ENCODE peak calls at places on chromosome X, in seven cellular contexts. U is Caco-2, H is foreskin keratinocyte, N is adrenal gland, R is psoas muscle, J is fibroblast of pulmonary artery, Q is hepatocyte. T is an unnamed sample.

GRCh38 chrX:9318213-9318612 is 146.6 kb upstream of the TBL1X start:
- DNase-seq in U (no peak), H (no peak), N (no peak), R (no peak), J (no peak), Q (no peak), T (no peak)

GRCh38 chrX:106932492-106932923 is 12.3 kb downstream of the CLDN2 start:
- DNase-seq in U (peak), H (no peak), N (no peak), R (no peak), J (peak), Q (peak), T (no peak)

GRCh38 chrX:25019707-25020390 is 4.1 kb upstream of the ARX start:
- DNase-seq in U (no peak), H (no peak), N (no peak), R (no peak), J (no peak), Q (no peak), T (no peak)

GRCh38 chrX:53071064-53071463 is 11.1 kb upstream of the TSPYL2 start:
- DNase-seq in U (no peak), H (no peak), N (no peak), R (no peak), J (no peak), Q (no peak), T (no peak)

GRCh38 chrX:48697182-48697727 is 721 bp downstream of the SUV39H1 start:
- DNase-seq in U (no peak), H (no peak), N (no peak), R (no peak), J (no peak), Q (no peak), T (no peak)

GRCh38 chrX:11180571-11180970 is 69.4 kb downstream of the HCCS start:
- DNase-seq in U (no peak), H (peak), N (no peak), R (no peak), J (no peak), Q (no peak), T (no peak)

GRCh38 chrX:49174723-49175122 is 3.0 kb downstream of the PLP2 start:
- DNase-seq in U (no peak), H (no peak), N (no peak), R (no peak), J (no peak), Q (no peak), T (no peak)

GRCh38 chrX:1321689-1322088 is 14.9 kb upstream of the IL3RA start:
- DNase-seq in U (no peak), H (no peak), N (no peak), R (no peak), J (no peak), Q (no peak), T (no peak)

GRCh38 chrX:132961511-132961910 is 3.1 kb upstream of the HS6ST2 start:
- DNase-seq in U (no peak), H (no peak), N (no peak), R (no peak), J (no peak), Q (no peak), T (no peak)

GRCh38 chrX:97210501-97210900 is 326.8 kb downstream of the RPA4 start:
- DNase-seq in U (no peak), H (no peak), N (no peak), R (no peak), J (no peak), Q (no peak), T (no peak)

GRCh38 chrX:5829469-5829868 is 399.2 kb downstream of the NLGN4X start:
- DNase-seq in U (no peak), H (no peak), N (no peak), R (no peak), J (no peak), Q (no peak), T (no peak)

GRCh38 chrX:129934952-129935351 is 29.0 kb downstream of the UTP14A start:
- DNase-seq in U (no peak), H (no peak), N (no peak), R (no peak), J (no peak), Q (no peak), T (no peak)

GRCh38 chrX:143664302-143664701 is 28.4 kb upstream of the SLITRK4 start:
- DNase-seq in U (peak), H (no peak), N (no peak), R (no peak), J (peak), Q (peak), T (no peak)

GRCh38 chrX:39854772-39855747 is 242.7 kb downstream of the BCOR start:
- DNase-seq in U (no peak), H (no peak), N (no peak), R (no peak), J (no peak), Q (no peak), T (no peak)

GRCh38 chrX:143754183-143754582 is 33.6 kb upstream of the SPANXN2 start:
- DNase-seq in U (no peak), H (peak), N (no peak), R (no peak), J (no peak), Q (no peak), T (no peak)

GRCh38 chrX:46444011-46444410 is 101.2 kb downstream of the ZNF674 start:
- DNase-seq in U (no peak), H (peak), N (no peak), R (no peak), J (peak), Q (peak), T (peak)

GRCh38 chrX:117985241-117985640 is 131.4 kb downstream of the KLHL13 start:
- DNase-seq in U (peak), H (no peak), N (no peak), R (no peak), J (no peak), Q (no peak), T (no peak)

GRCh38 chrX:139932901-139933796 is at the start of gene ATP11C:
- DNase-seq in U (peak), H (peak), N (peak), R (peak), J (peak), Q (peak), T (peak)

GRCh38 chrX:139933904-139934303 is 1.1 kb upstream of the ATP11C start:
- DNase-seq in U (peak), H (no peak), N (no peak), R (no peak), J (no peak), Q (peak), T (no peak)

GRCh38 chrX:139931646-139932076 is 1.2 kb downstream of the ATP11C start:
- DNase-seq in U (no peak), H (no peak), N (peak), R (no peak), J (no peak), Q (no peak), T (no peak)

GRCh38 chrX:139932077-139932900 is 564 bp downstream of the ATP11C start:
- DNase-seq in U (peak), H (no peak), N (peak), R (peak), J (peak), Q (peak), T (peak)

DNA sequence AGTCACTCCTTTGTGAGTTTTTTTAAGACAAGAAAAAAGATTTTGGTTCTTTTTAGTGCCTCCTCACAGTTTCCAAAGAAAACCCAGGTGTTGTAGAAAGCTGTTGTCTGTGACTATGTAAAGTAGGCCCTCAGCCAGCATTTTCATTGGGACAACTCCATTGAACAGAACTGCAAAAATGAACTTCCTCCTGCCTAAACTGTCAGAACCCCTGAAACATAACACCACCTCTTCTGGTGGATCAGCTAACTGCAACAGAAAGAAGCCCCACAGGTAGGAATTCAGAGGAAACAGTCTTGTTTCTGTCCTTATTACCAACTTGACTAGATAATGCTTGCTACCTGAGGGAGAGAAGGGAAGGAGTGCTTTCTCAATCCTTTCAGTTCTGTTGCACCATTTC is 3.4 kb upstream of the ATP11C start:
- DNase-seq in U (no peak), H (no peak), N (no peak), R (no peak), J (no peak), Q (no peak), T (no peak)
- TF ChIP-seq CTCF in U (no peak), H (peak), N (no peak), R (no peak), J (peak), Q (no peak), T (no peak)

GRCh38 chrX:102863735-102864134 is 73.3 kb upstream of the RAB40AL start:
- DNase-seq in U (peak), H (peak), N (peak), R (peak), J (peak), Q (peak), T (peak)
- TF ChIP-seq CTCF in U (peak), H (peak), N (peak), R (peak), J (peak), Q (peak), T (peak)

GRCh38 chrX:29541038-29541437 is 674.3 kb upstream of the MAGEB2 start:
- DNase-seq in U (no peak), H (no peak), N (no peak), R (no peak), J (no peak), Q (no peak), T (no peak)
- TF ChIP-seq CTCF in U (no peak), H (no peak), N (no peak), R (no peak), J (no peak), Q (no peak), T (no peak)

GRCh38 chrX:71636438-71637252 is 18.3 kb upstream of the CXCR3 start:
- DNase-seq in U (no peak), H (no peak), N (no peak), R (no peak), J (no peak), Q (no peak), T (no peak)

GRCh38 chrX:71637848-71638247 is 19.5 kb upstream of the CXCR3 start:
- DNase-seq in U (no peak), H (peak), N (no peak), R (no peak), J (peak), Q (no peak), T (no peak)

GRCh38 chrX:71638409-71638808 is 20.1 kb upstream of the CXCR3 start:
- DNase-seq in U (no peak), H (no peak), N (no peak), R (no peak), J (no peak), Q (no peak), T (no peak)

GRCh38 chrX:71640002-71640401 is 21.7 kb upstream of the CXCR3 start:
- DNase-seq in U (no peak), H (no peak), N (no peak), R (no peak), J (no peak), Q (no peak), T (no peak)

DNA sequence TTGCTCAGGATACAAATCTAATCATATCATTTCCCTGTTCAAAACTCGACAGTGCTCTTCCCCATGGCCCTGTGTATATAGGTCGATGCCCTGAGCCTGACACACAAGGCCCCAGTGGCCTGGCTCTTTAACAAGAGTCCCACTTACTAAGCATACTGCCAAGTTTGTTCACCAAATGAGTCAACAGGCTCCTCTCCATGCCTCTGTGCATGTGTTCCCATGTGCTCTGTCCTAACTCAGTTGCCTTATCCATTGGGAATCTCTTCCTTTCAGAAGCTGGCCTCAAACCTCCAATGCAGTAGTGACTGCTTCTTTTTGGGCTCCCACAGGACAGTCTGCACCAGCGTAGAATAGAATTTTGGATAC is 18.9 kb upstream of the CXCR3 start:
- DNase-seq in U (no peak), H (no peak), N (no peak), R (no peak), J (no peak), Q (no peak), T (no peak)
- TF ChIP-seq CTCF in U (no peak), H (no peak), N (no peak), R (no peak), J (no peak), Q (no peak), T (no peak)

DNA sequence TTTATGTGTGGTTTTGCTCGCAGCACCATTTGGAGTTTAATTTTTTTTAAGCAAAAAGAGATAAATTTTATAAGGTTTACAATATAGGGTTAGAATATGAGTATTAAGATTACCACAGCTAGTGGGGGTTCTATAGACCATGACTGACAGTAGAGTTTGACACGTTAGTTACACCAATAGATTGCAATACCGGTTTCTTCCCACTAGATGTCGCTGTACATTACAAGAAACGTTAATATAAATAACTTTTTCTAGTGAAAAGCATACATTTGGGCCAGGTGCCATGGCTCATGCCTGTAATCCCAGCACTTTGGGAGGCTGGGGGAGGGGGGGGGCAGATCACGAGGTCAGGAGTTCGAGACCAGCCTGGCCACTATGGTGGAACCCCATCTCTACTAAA is 433.6 kb downstream of the MAGEB5 start:
- DNase-seq in U (no peak), H (no peak), N (no peak), R (no peak), J (peak), Q (peak), T (no peak)
- TF ChIP-seq CTCF in U (no peak), H (peak), N (no peak), R (peak), J (peak), Q (peak), T (peak)

GRCh38 chrX:121781991-121782390 is 734.6 kb downstream of the GLUD2 start:
- DNase-seq in U (no peak), H (peak), N (no peak), R (no peak), J (no peak), Q (no peak), T (no peak)
- TF ChIP-seq CTCF in U (no peak), H (no peak), N (no peak), R (no peak), J (no peak), Q (no peak), T (no peak)

DNA sequence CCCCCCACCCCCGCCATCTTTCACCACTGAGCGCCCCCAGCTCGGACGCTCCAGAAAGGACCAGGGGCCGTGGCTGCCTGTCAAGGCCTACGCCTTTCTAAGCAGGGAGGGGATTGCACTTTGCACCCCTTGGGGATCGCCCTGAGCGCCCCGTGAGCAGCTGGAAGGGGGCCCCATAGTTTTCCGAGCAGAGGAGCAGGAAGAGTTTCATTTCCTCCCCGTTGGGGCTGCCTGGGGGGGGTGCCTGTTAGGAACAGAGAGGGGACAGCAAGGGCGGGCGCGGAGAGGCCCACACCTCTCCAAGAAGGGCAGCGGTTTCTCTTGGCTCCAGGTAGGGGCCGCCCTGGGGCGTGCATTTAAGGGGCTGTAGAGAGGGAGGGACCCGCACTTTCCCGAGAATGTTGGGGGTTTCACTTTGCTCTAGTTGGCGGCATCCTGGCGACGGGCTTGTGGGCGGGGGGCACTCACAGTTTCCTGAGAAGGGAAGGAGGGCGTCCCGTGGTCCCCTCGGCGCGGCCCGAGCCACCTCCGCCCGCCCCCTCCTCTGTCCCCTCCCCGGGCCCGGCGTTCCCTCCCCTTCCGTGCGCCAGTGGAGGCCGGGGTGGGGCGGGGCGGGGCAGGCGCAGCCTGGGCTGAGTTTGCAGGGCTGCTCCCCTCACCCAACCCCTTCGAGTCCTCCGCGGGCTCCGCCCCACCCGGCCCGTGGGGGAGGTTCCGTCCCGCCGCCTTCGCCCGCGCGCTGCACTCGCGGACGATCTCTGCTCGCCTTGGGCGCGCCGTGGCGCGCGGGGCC is 82.3 kb upstream of the CD99 start:
- DNase-seq in U (peak), H (peak), N (peak), R (peak), J (peak), Q (peak), T (peak)
- TF ChIP-seq CTCF in U (no peak), H (no peak), N (no peak), R (no peak), J (no peak), Q (no peak), T (no peak)

DNA sequence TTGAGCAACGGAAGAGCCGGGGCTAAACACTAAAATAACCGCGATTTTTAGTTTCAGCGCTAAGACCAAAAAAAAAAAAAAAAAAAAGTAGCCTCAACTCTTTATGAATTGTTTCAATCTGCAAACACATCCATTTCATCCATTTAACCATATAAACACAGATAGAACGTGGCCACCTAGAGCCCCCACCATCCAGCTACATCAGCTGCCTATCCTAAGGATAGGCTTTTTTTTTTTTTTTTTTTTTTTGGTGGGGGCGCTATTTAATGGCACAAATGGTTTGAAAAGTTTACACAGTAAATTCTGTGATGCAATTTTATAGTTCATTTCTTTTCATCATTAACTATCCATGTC is 492 bp upstream of the HDAC8 start:
- DNase-seq in U (no peak), H (no peak), N (no peak), R (no peak), J (no peak), Q (no peak), T (no peak)
- TF ChIP-seq CTCF in U (no peak), H (no peak), N (no peak), R (no peak), J (no peak), Q (no peak), T (no peak)